ENCODE peak calls at places on chromosomes 5 and 9, in four cellular contexts. M is fibroblast of mammary gland, E is lower leg skin, C is NCI-H1436 treated with DMSO at 0.1 percent for 48 hours. D is an unnamed sample.

GRCh38 chr9:80061940-80062339 is 490.2 kb downstream of the TLE4 start:
- DNase-seq in M (peak; percentile 93), E (no peak), C (no peak), D (no peak)

GRCh38 chr9:104746798-104747197 is 685 bp upstream of the NIPSNAP3A start:
- DNase-seq in M (no peak), E (no peak), C (no peak), D (no peak)

GRCh38 chr9:114123031-114123977 is 24.2 kb upstream of the KIF12 start:
- DNase-seq in M (no peak), E (no peak), C (no peak), D (no peak)

GRCh38 chr9:88578486-88579362 is 43.7 kb downstream of the NXNL2 start:
- DNase-seq in M (peak; percentile 72), E (peak; percentile 54), C (no peak), D (peak; percentile 74)

GRCh38 chr9:20041717-20042116 is 252.9 kb upstream of the SLC24A2 start:
- DNase-seq in M (no peak), E (no peak), C (no peak), D (no peak)

GRCh38 chr9:115115117-115115880 is 2.7 kb downstream of the TNC start:
- DNase-seq in M (no peak), E (no peak), C (no peak), D (no peak)

GRCh38 chr9:134163374-134164196 is 779 bp downstream of the RNU6ATAC start:
- DNase-seq in M (peak; percentile 49), E (peak; percentile 53), C (no peak), D (no peak)

GRCh38 chr5:34660444-34660843 is 4.3 kb downstream of the RAI14 start:
- DNase-seq in M (peak; percentile 96), E (no peak), C (no peak), D (peak; percentile 20)

GRCh38 chr9:90867101-90867500 is 65.5 kb downstream of the SYK start:
- DNase-seq in M (no peak), E (no peak), C (no peak), D (no peak)

GRCh38 chr5:89698028-89698427 is 711.5 kb downstream of the CETN3 start:
- DNase-seq in M (no peak), E (no peak), C (no peak), D (no peak)

GRCh38 chr9:126150411-126151030 is 176.1 kb upstream of the MVB12B start:
- DNase-seq in M (no peak), E (peak; percentile 2), C (no peak), D (no peak)

GRCh38 chr9:131776036-131776435 is 36.2 kb upstream of the RAPGEF1 start:
- DNase-seq in M (no peak), E (no peak), C (no peak), D (no peak)

GRCh38 chr9:37639109-37639748 is 11.5 kb upstream of the FRMPD1 start:
- DNase-seq in M (peak; percentile 26), E (no peak), C (no peak), D (no peak)

GRCh38 chr5:127186657-127187056 is 103.9 kb upstream of the MEGF10 start:
- DNase-seq in M (peak; percentile 57), E (no peak), C (no peak), D (no peak)

GRCh38 chr9:130069048-130069447 is 15.3 kb downstream of the GPR107 start:
- DNase-seq in M (no peak), E (no peak), C (no peak), D (no peak)

GRCh38 chr9:121840838-121841760 is 189.7 kb downstream of the DAB2IP start:
- DNase-seq in M (no peak), E (no peak), C (no peak), D (peak; percentile 26)

GRCh38 chr5:55159763-55160492 is at the start of gene GPX8:
- DNase-seq in M (peak; percentile 91), E (no peak), C (no peak), D (peak; percentile 52)

GRCh38 chr5:146640285-146640896 is 124.4 kb upstream of the GPR151 start:
- DNase-seq in M (no peak), E (no peak), C (no peak), D (no peak)

GRCh38 chr9:129586241-129586640 is 34.7 kb downstream of the C9orf50 start:
- DNase-seq in M (no peak), E (no peak), C (no peak), D (no peak)

GRCh38 chr5:32136342-32136741 is 37.8 kb downstream of the GOLPH3 start:
- DNase-seq in M (peak; percentile 23), E (no peak), C (no peak), D (no peak)

GRCh38 chr9:589723-590122 is 251.8 kb upstream of the DMRT1 start:
- DNase-seq in M (peak; percentile 8), E (no peak), C (no peak), D (peak; percentile 56)

GRCh38 chr5:78594946-78595921 is 53.3 kb downstream of the LHFPL2 start:
- DNase-seq in M (peak; percentile 99), E (peak; percentile 44), C (no peak), D (no peak)

GRCh38 chr5:36070687-36071571 is 4.2 kb upstream of the UGT3A2 start:
- DNase-seq in M (no peak), E (no peak), C (no peak), D (no peak)

GRCh38 chr5:55865831-55866230 is 14.7 kb downstream of the IL31RA start:
- DNase-seq in M (peak; percentile 43), E (no peak), C (no peak), D (no peak)

GRCh38 chr5:116747881-116748280 is 173.3 kb upstream of the SEMA6A start:
- DNase-seq in M (peak; percentile 12), E (no peak), C (no peak), D (no peak)

GRCh38 chr9:89065921-89066320 is 74.7 kb downstream of the S1PR3 start:
- DNase-seq in M (no peak), E (no peak), C (no peak), D (no peak)

GRCh38 chr5:154937186-154937717 is 759 bp downstream of the GEMIN5 start:
- DNase-seq in M (peak; percentile 47), E (no peak), C (no peak), D (no peak)

GRCh38 chr5:111135946-111136345 is 43.8 kb downstream of the WDR36 start:
- DNase-seq in M (peak; percentile 85), E (no peak), C (no peak), D (no peak)

GRCh38 chr9:114484854-114485443 is 20.3 kb downstream of the WHRN start:
- DNase-seq in M (peak; percentile 89), E (no peak), C (no peak), D (no peak)

GRCh38 chr9:113531919-113532808 is 68.6 kb downstream of the RGS3 start:
- DNase-seq in M (no peak), E (no peak), C (no peak), D (no peak)

GRCh38 chr5:149271717-149272558 is at the start of gene AFAP1L1:
- DNase-seq in M (peak; percentile 46), E (peak; percentile 65), C (no peak), D (peak; percentile 35)

GRCh38 chr5:150434502-150434901 is 15.0 kb downstream of the RPS14 start:
- DNase-seq in M (peak; percentile 73), E (no peak), C (no peak), D (no peak)

GRCh38 chr9:136129176-136129575 is 10.5 kb upstream of the TMEM250 start:
- DNase-seq in M (no peak), E (no peak), C (no peak), D (no peak)

GRCh38 chr5:143931986-143932385 is 120.0 kb downstream of the HMHB1 start:
- DNase-seq in M (no peak), E (no peak), C (no peak), D (no peak)

GRCh38 chr5:120405291-120405864 is 58.7 kb upstream of the PRR16 start:
- DNase-seq in M (peak; percentile 92), E (no peak), C (no peak), D (peak; percentile 26)

GRCh38 chr5:94613583-94613982 is 4.8 kb downstream of the KIAA0825 start:
- DNase-seq in M (peak; percentile 25), E (no peak), C (no peak), D (peak; percentile 39)

GRCh38 chr5:111830333-111830732 is 73.3 kb upstream of the NREP start:
- DNase-seq in M (peak; percentile 82), E (peak; percentile 24), C (no peak), D (no peak)

GRCh38 chr5:169837686-169838085 is 142.6 kb downstream of the INSYN2B start:
- DNase-seq in M (no peak), E (no peak), C (no peak), D (no peak)

D was measured in KBM-7.